ENCODE peak calls at places on chromosome 18, in five cellular contexts. U is mammary epithelial cell, O is ascending aorta, Y is RWPE1, M is body of pancreas. R is an unnamed sample.
A peak's percentile ranks its signal among the peaks of the same experiment; 100 is the strongest.

GRCh38 chr18:76203552-76203951 is 291.5 kb downstream of the ZNF516 start:
- DNase-seq in U (no peak), O (no peak), Y (no peak), M (no peak), R (no peak)

GRCh38 chr18:73479472-73479871 is 611.7 kb upstream of the NETO1 start:
- DNase-seq in U (peak; percentile 45), O (no peak), Y (no peak), M (no peak), R (no peak)

GRCh38 chr18:58243401-58243800 is 199.4 kb downstream of the NEDD4L start:
- DNase-seq in U (no peak), O (no peak), Y (no peak), M (no peak), R (no peak)

GRCh38 chr18:24014986-24015896 is 687 bp downstream of the TTC39C start:
- DNase-seq in U (peak; percentile 43), O (no peak), Y (peak; percentile 30), M (peak; percentile 50), R (no peak)

GRCh38 chr18:68564961-68565360 is 149.9 kb downstream of the TMX3 start:
- DNase-seq in U (no peak), O (no peak), Y (no peak), M (no peak), R (no peak)

GRCh38 chr18:70377317-70377799 is 88.5 kb downstream of the SOCS6 start:
- DNase-seq in U (no peak), O (no peak), Y (no peak), M (peak; percentile 17), R (no peak)

GRCh38 chr18:6411367-6411766 is 3.3 kb downstream of the L3MBTL4 start:
- DNase-seq in U (no peak), O (no peak), Y (no peak), M (no peak), R (no peak)

GRCh38 chr18:63297678-63298392 is 21.7 kb downstream of the BCL2 start:
- DNase-seq in U (no peak), O (no peak), Y (no peak), M (no peak), R (no peak)

GRCh38 chr18:60693426-60693825 is 320.9 kb upstream of the MC4R start:
- DNase-seq in U (peak; percentile 63), O (no peak), Y (peak; percentile 13), M (no peak), R (peak; percentile 69)

GRCh38 chr18:34624551-34624950 is 85.5 kb upstream of the DTNA start:
- DNase-seq in U (no peak), O (no peak), Y (no peak), M (no peak), R (no peak)

GRCh38 chr18:21314721-21315120 is 72.7 kb downstream of the GREB1L start:
- DNase-seq in U (peak; percentile 40), O (no peak), Y (no peak), M (no peak), R (no peak)

GRCh38 chr18:31983020-31983419 is 35.6 kb upstream of the RNF125 start:
- DNase-seq in U (no peak), O (no peak), Y (no peak), M (no peak), R (no peak)

GRCh38 chr18:5527603-5528002 is 16.2 kb downstream of the EPB41L3 start:
- DNase-seq in U (no peak), O (no peak), Y (no peak), M (no peak), R (no peak)

GRCh38 chr18:48042431-48042830 is 112.0 kb upstream of the SMAD2 start:
- DNase-seq in U (no peak), O (no peak), Y (no peak), M (no peak), R (no peak)

GRCh38 chr18:73669299-73669698 is 478.3 kb downstream of the FBXO15 start:
- DNase-seq in U (no peak), O (no peak), Y (peak; percentile 15), M (peak; percentile 20), R (no peak)

GRCh38 chr18:75581336-75582121 is 154.0 kb upstream of the SMIM21 start:
- DNase-seq in U (no peak), O (no peak), Y (no peak), M (no peak), R (no peak)

GRCh38 chr18:55079481-55080350 is 120.5 kb upstream of the CCDC68 start:
- DNase-seq in U (no peak), O (no peak), Y (no peak), M (no peak), R (no peak)

GRCh38 chr18:49400398-49401072 is 59.9 kb downstream of the DYM start:
- DNase-seq in U (no peak), O (no peak), Y (no peak), M (no peak), R (no peak)

GRCh38 chr18:29172151-29173015 is 995.5 kb upstream of the CDH2 start:
- DNase-seq in U (no peak), O (no peak), Y (no peak), M (no peak), R (no peak)

GRCh38 chr18:32328379-32328778 is 138.5 kb downstream of the MEP1B start:
- DNase-seq in U (peak; percentile 27), O (no peak), Y (no peak), M (no peak), R (no peak)

GRCh38 chr18:79507546-79508480 is 112.1 kb downstream of the NFATC1 start:
- DNase-seq in U (no peak), O (no peak), Y (peak; percentile 26), M (peak; percentile 51), R (no peak)

GRCh38 chr18:57077786-57078552 is 68.9 kb upstream of the BOD1L2 start:
- DNase-seq in U (no peak), O (no peak), Y (no peak), M (no peak), R (no peak)

GRCh38 chr18:49827996-49828395 is 14.7 kb upstream of the ACAA2 start:
- DNase-seq in U (no peak), O (no peak), Y (no peak), M (no peak), R (no peak)

GRCh38 chr18:79403723-79404566 is 8.2 kb downstream of the NFATC1 start:
- DNase-seq in U (peak; percentile 24), O (no peak), Y (peak; percentile 73), M (no peak), R (no peak)

GRCh38 chr18:50578651-50579050 is 18.8 kb downstream of the MAPK4 start:
- DNase-seq in U (peak; percentile 65), O (no peak), Y (peak; percentile 78), M (no peak), R (peak; percentile 52)

GRCh38 chr18:62852851-62853250 is 137.5 kb downstream of the PHLPP1 start:
- DNase-seq in U (peak; percentile 5), O (no peak), Y (no peak), M (no peak), R (no peak)

GRCh38 chr18:76410033-76410432 is 85.0 kb downstream of the ZNF516 start:
- DNase-seq in U (no peak), O (no peak), Y (no peak), M (no peak), R (no peak)

GRCh38 chr18:75247041-75247551 is 36.5 kb downstream of the TSHZ1 start:
- DNase-seq in U (peak; percentile 28), O (no peak), Y (no peak), M (no peak), R (no peak)

GRCh38 chr18:49745051-49746014 is 68.0 kb downstream of the ACAA2 start:
- DNase-seq in U (peak; percentile 30), O (no peak), Y (no peak), M (no peak), R (no peak)

GRCh38 chr18:56168049-56168781 is 470.2 kb downstream of the TXNL1 start:
- DNase-seq in U (peak; percentile 72), O (no peak), Y (no peak), M (peak; percentile 45), R (peak; percentile 61)

GRCh38 chr18:79587298-79588125 is 92.1 kb upstream of the CTDP1 start:
- DNase-seq in U (no peak), O (no peak), Y (no peak), M (peak; percentile 7), R (no peak)

GRCh38 chr18:24727685-24728084 is 267.2 kb downstream of the HRH4 start:
- DNase-seq in U (no peak), O (no peak), Y (no peak), M (no peak), R (no peak)

GRCh38 chr18:48831113-48831759 is 119.5 kb downstream of the SMAD7 start:
- DNase-seq in U (no peak), O (no peak), Y (no peak), M (no peak), R (no peak)

DNA sequence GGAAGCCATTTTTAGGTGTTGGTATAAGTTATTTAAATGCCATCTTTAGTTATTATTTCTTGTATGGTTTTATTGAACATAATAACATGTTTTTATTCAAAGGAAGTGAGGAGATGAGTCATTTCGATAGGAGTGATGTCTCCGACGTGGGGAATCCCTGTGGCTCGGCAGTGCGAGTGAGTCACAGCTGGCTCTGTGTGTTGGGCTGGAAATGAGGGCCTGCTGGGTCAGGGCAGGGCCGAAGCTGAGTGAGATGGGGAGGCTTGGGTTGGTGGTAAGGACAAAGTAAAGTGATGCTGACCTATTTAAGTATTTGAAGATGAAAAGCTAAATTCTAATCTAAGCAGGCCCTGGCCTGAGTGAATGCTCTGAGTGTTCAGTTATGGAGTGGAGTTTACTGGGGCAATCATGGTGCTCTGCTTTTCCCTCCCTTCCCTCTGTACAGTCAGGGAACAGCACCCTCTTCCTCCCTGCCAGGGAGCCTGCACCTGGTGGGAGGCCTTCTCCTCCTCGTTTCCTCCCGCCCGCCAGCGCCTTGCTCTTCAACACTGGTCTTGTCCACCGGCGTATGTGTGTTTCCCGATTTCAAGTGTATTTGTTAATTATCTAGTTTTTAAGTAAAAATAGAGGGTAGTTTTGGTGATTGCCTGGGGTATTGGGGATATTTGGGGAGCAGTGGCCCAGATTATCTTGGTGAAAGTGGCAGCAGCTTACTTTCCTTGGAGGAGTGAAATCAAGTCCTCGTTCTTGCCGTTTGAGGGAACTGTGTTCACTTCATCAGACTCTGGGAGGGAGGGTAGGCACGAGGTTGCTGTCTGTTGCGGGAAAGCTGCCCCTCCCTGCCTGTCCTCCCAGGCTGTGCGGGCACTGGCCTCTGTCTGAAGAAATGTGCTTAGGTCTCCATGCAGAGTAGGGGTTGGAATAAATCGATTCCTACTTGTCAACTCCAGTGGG is 157.0 kb downstream of the LDLRAD4 start:
- DNase-seq in U (peak; percentile 79), O (peak; percentile 64), Y (peak; percentile 90), M (peak; percentile 41), R (peak; percentile 43)
- H3K27ac ChIP-seq in U (no peak overlapping the region), O (peak overlapping the region; percentile 69), Y (peak overlapping the region; percentile 51), M (no peak overlapping the region), R (no peak overlapping the region)

GRCh38 chr18:692841-693240 is 19.6 kb downstream of the ENOSF1 start:
- DNase-seq in U (no peak), O (no peak), Y (no peak), M (peak; percentile 17), R (no peak)
- H3K27ac ChIP-seq in U (no peak overlapping the region), O (no peak overlapping the region), Y (no peak overlapping the region), M (no peak overlapping the region), R (no peak overlapping the region)

DNA sequence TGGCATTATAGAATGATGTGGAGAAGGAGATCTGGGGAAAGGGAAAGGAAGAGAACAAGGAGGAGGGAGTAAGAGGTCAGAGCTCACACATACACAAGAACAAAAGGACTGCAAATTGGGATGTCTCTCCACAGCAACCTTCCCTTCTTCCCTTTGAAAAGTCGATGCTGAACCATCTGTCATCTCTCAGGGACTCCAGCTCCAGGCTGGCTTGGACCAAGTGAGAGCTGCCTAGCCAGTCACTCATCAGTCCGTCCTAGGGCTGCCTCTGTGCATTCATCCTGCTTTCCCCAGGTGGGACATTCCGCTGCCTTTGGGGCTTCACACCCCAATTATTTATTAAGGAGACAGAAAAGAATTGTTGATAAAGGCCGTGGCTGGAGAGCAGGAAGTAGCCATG is 153.0 kb downstream of the PIK3C3 start:
- DNase-seq in U (no peak), O (no peak), Y (no peak), M (no peak), R (no peak)
- H3K27ac ChIP-seq in U (no peak overlapping the region), O (no peak overlapping the region), Y (no peak overlapping the region), M (no peak overlapping the region), R (no peak overlapping the region)

GRCh38 chr18:41449612-41450011 is 505.4 kb upstream of the PIK3C3 start:
- DNase-seq in U (no peak), O (no peak), Y (no peak), M (no peak), R (no peak)
- H3K27ac ChIP-seq in U (no peak overlapping the region), O (no peak overlapping the region), Y (no peak overlapping the region), M (no peak overlapping the region), R (no peak overlapping the region)